ENCODE peak calls at places on chromosomes 4 and X, in ten cellular contexts. T is DND-41, M is fibroblast of lung, H is left ventricle myocardium inferior, W is left lung, R is ascending aorta, I is cardiac muscle cell, Q is psoas muscle, G is thoracic aorta, S is right atrium auricular region. O is an unnamed sample.

GRCh38 chr4:155271557-155271956 is 63.1 kb downstream of the NPY2R start:
- DNase-seq in T (no peak), M (peak; percentile 5), H (no peak), W (no peak), R (no peak), I (peak; percentile 6), Q (no peak), G (no peak), S (no peak), O (no peak)

GRCh38 chr4:165204462-165204830 is 2.9 kb upstream of the KLHL2 start:
- DNase-seq in T (no peak), M (peak; percentile 49), H (no peak), W (no peak), R (no peak), I (no peak), Q (no peak), G (no peak), S (no peak), O (no peak)

GRCh38 chr4:68744368-68744767 is 71.4 kb upstream of the UGT2B10 start:
- DNase-seq in T (no peak), M (no peak), H (no peak), W (no peak), R (no peak), I (no peak), Q (no peak), G (no peak), S (no peak), O (no peak)

GRCh38 chrX:34918091-34918736 is 24.4 kb upstream of the FAM47B start:
- DNase-seq in T (no peak), M (peak; percentile 43), H (no peak), W (no peak), R (no peak), I (no peak), Q (no peak), G (no peak), S (no peak), O (no peak)

GRCh38 chr4:143320113-143320512 is 16.6 kb upstream of the GAB1 start:
- DNase-seq in T (no peak), M (no peak), H (no peak), W (no peak), R (no peak), I (no peak), Q (no peak), G (no peak), S (no peak), O (no peak)

GRCh38 chr4:87030606-87031441 is 96.0 kb downstream of the AFF1 start:
- DNase-seq in T (no peak), M (peak; percentile 46), H (no peak), W (no peak), R (no peak), I (peak; percentile 46), Q (no peak), G (no peak), S (no peak), O (no peak)

GRCh38 chr4:39528056-39528465 is 822 bp upstream of the UGDH start:
- DNase-seq in T (no peak), M (peak; percentile 85), H (no peak), W (no peak), R (peak; percentile 92), I (no peak), Q (peak; percentile 90), G (peak; percentile 71), S (peak; percentile 90), O (no peak)

GRCh38 chrX:57227691-57228090 is 58.8 kb upstream of the FAAH2 start:
- DNase-seq in T (no peak), M (no peak), H (no peak), W (no peak), R (no peak), I (no peak), Q (no peak), G (no peak), S (no peak), O (no peak)

GRCh38 chrX:13750812-13751211 is 16.3 kb downstream of the OFD1 start:
- DNase-seq in T (no peak), M (no peak), H (no peak), W (no peak), R (no peak), I (no peak), Q (no peak), G (no peak), S (no peak), O (no peak)

GRCh38 chr4:48670587-48670986 is 109.5 kb downstream of the FRYL start:
- DNase-seq in T (no peak), M (no peak), H (no peak), W (no peak), R (no peak), I (no peak), Q (no peak), G (no peak), S (no peak), O (no peak)

GRCh38 chrX:47380268-47380667 is 9.9 kb downstream of the ZNF157 start:
- DNase-seq in T (peak; percentile 92), M (no peak), H (peak; percentile 16), W (no peak), R (no peak), I (no peak), Q (no peak), G (no peak), S (no peak), O (no peak)

GRCh38 chr4:101806914-101807313 is 16.4 kb downstream of the BANK1 start:
- DNase-seq in T (no peak), M (peak; percentile 5), H (no peak), W (no peak), R (no peak), I (no peak), Q (no peak), G (no peak), S (no peak), O (no peak)

GRCh38 chrX:3968749-3969148 is 255.3 kb upstream of the PRKX start:
- DNase-seq in T (no peak), M (no peak), H (no peak), W (no peak), R (no peak), I (no peak), Q (no peak), G (no peak), S (no peak), O (no peak)

DNA sequence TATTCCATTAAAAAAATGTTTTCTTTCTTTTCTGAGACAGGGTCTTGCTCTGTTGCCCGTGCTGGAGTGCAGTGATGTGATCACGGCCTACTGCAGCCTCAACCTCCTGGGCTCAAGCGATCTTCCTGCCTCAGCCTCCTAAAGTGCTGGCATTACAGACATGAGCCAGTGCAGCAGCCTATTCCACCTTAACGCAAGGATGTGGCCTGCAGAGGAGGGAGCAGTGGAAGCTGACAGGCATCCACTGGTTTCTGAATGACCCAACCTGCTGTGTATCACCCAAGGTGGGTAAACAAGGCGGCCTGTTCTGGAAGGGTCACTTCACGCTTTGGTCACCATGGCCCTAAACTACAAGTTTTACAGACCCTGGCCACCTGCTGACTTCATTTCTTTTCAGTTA is 60.8 kb downstream of the ACOX3 start:
- DNase-seq in T (no peak), M (no peak), H (peak; percentile 8), W (no peak), R (no peak), I (no peak), Q (no peak), G (no peak), S (no peak), O (no peak)
- H3K4me1 ChIP-seq in T (no peaks in the 10 kb centered on the region), M (peaks cover 7% of the 10 kb centered on the region), H (peaks cover 58% of the 10 kb centered on the region), W (no peaks in the 10 kb centered on the region), R (no peaks in the 10 kb centered on the region), I (no peaks in the 10 kb centered on the region), Q (peaks cover 19% of the 10 kb centered on the region), G (no peaks in the 10 kb centered on the region), S (no peaks in the 10 kb centered on the region), O (no peaks in the 10 kb centered on the region)

DNA sequence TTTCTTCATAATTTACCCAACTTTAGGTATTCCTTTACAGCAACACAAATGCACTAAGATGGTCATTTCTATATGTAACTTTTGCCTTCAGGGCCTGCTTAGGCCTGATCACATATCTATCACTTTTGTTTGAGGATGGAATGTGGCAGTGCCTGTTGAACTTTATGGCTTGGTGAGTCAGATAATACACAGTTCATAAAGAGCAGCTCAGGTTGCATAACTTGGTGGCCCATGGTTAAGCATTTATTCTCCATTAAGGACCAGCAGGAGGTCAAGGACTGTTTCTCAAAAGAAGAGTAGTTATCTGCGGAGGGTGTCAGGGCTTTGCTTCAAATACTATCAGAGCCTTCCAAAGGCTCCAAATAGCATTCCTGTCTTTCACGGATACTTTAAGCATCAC is 124.1 kb upstream of the PDHA2 start:
- DNase-seq in T (no peak), M (no peak), H (no peak), W (no peak), R (no peak), I (no peak), Q (no peak), G (no peak), S (no peak), O (no peak)
- H3K9me3 ChIP-seq in T (no peaks in the 10 kb centered on the region), M (no peaks in the 10 kb centered on the region), H (peaks cover 12% of the 10 kb centered on the region), W (peaks cover 1% of the 10 kb centered on the region), R (no peaks in the 10 kb centered on the region), I (no peaks in the 10 kb centered on the region), Q (no peaks in the 10 kb centered on the region), G (no peaks in the 10 kb centered on the region), S (no peaks in the 10 kb centered on the region), O (no peaks in the 10 kb centered on the region)

GRCh38 chr4:184448828-184449227 is 25.5 kb downstream of the IRF2 start:
- DNase-seq in T (no peak), M (peak; percentile 83), H (peak; percentile 52), W (no peak), R (no peak), I (no peak), Q (peak; percentile 50), G (no peak), S (peak; percentile 66), O (peak; percentile 66)
- H3K4me1 ChIP-seq in T (no peaks in the 10 kb centered on the region), M (peaks cover 20% of the 10 kb centered on the region), H (peaks cover 100% of the 10 kb centered on the region), W (peaks cover 100% of the 10 kb centered on the region), R (peaks cover 5% of the 10 kb centered on the region), I (peaks cover 7% of the 10 kb centered on the region), Q (peaks cover 93% of the 10 kb centered on the region), G (peaks cover 51% of the 10 kb centered on the region), S (no peaks in the 10 kb centered on the region), O (peaks cover 48% of the 10 kb centered on the region)

GRCh38 chrX:69568828-69569227 is 47.1 kb upstream of the EDA start:
- DNase-seq in T (no peak), M (no peak), H (no peak), W (no peak), R (no peak), I (no peak), Q (no peak), G (no peak), S (no peak), O (no peak)

GRCh38 chrX:69562904-69563568 is 52.9 kb upstream of the EDA start:
- DNase-seq in T (no peak), M (no peak), H (no peak), W (no peak), R (no peak), I (no peak), Q (no peak), G (no peak), S (no peak), O (no peak)

GRCh38 chrX:69564665-69565064 is 51.2 kb upstream of the EDA start:
- DNase-seq in T (no peak), M (no peak), H (no peak), W (no peak), R (no peak), I (no peak), Q (no peak), G (no peak), S (no peak), O (no peak)

DNA sequence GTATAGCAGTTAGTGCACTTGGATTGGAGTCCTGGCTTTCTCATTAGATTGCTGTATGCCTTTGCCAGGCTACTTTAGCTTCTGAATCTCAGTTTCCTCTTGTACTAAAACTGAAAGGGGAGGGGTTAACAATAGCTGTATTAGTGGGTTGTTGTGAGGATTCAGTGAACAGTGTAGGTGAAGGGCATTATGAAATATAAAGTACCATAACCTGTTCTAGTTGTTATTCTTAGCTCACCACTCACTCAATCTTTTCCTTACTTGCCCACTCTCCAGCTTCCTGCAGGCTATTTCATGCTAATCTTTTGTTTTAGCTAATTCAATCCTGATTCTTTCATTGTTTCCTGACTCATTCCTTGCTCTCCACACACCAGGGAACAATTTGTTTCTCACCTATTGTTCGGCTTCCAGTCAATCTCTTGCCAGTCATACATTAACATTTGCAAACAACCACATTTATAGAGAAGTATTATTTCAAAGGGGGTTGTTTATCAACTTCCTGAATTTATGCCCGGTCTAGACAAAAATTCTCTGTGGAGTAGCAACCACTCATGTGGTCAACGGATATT is 50.6 kb upstream of the EDA start:
- DNase-seq in T (no peak), M (no peak), H (no peak), W (no peak), R (no peak), I (no peak), Q (no peak), G (no peak), S (no peak), O (no peak)
- H3K9me3 ChIP-seq in T (no peaks in the 10 kb centered on the region), M (no peaks in the 10 kb centered on the region), H (no peaks in the 10 kb centered on the region), W (no peaks in the 10 kb centered on the region), R (no peaks in the 10 kb centered on the region), I (no peaks in the 10 kb centered on the region), Q (no peaks in the 10 kb centered on the region), G (no peaks in the 10 kb centered on the region), S (no peaks in the 10 kb centered on the region), O (no peaks in the 10 kb centered on the region)

O was measured in SJSA1.